ENCODE peak calls at places on chromosomes 7 and 10, in five cellular contexts. J, X, Q, P and Y are unnamed samples.
A peak's percentile ranks its signal among the peaks of the same experiment; 100 is the strongest.

GRCh38 chr10:24381235-24382010 is 172.5 kb downstream of the KIAA1217 start:
- DNase-seq in J (no peak), X (no peak), Q (no peak), P (peak; percentile 24), Y (no peak)

GRCh38 chr10:60296073-60296472 is 93.6 kb downstream of the ANK3 start:
- DNase-seq in J (no peak), X (no peak), Q (no peak), P (no peak), Y (no peak)

GRCh38 chr10:113221756-113222168 is 271.7 kb downstream of the TCF7L2 start:
- DNase-seq in J (no peak), X (no peak), Q (no peak), P (no peak), Y (no peak)

GRCh38 chr7:26429168-26429567 is 137.5 kb downstream of the SNX10 start:
- DNase-seq in J (no peak), X (no peak), Q (no peak), P (no peak), Y (peak; percentile 15)

GRCh38 chr7:151850484-151851159 is 26.3 kb downstream of the PRKAG2 start:
- DNase-seq in J (peak; percentile 11), X (no peak), Q (no peak), P (no peak), Y (no peak)

GRCh38 chr7:153193144-153193595 is 433.6 kb downstream of the ACTR3B start:
- DNase-seq in J (no peak), X (no peak), Q (no peak), P (no peak), Y (no peak)

GRCh38 chr7:131586259-131586658 is 29.8 kb upstream of the PODXL start:
- DNase-seq in J (peak; percentile 38), X (no peak), Q (no peak), P (no peak), Y (no peak)

GRCh38 chr7:77800158-77800557 is 1.6 kb downstream of the PHTF2 start:
- DNase-seq in J (no peak), X (no peak), Q (no peak), P (no peak), Y (no peak)

GRCh38 chr7:127404282-127405049 is 12.0 kb upstream of the ZNF800 start:
- DNase-seq in J (no peak), X (no peak), Q (no peak), P (no peak), Y (no peak)

GRCh38 chr7:54824655-54825054 is 65.6 kb upstream of the SEC61G start:
- DNase-seq in J (no peak), X (no peak), Q (no peak), P (no peak), Y (no peak)

GRCh38 chr7:50560865-50561351 is 4.3 kb downstream of the DDC start:
- DNase-seq in J (no peak), X (peak; percentile 31), Q (no peak), P (no peak), Y (no peak)
- H3K27ac ChIP-seq in J (no peak overlapping the region), X (no peak overlapping the region), Q (no peak overlapping the region), P (no peak overlapping the region), Y (no peak overlapping the region)

DNA sequence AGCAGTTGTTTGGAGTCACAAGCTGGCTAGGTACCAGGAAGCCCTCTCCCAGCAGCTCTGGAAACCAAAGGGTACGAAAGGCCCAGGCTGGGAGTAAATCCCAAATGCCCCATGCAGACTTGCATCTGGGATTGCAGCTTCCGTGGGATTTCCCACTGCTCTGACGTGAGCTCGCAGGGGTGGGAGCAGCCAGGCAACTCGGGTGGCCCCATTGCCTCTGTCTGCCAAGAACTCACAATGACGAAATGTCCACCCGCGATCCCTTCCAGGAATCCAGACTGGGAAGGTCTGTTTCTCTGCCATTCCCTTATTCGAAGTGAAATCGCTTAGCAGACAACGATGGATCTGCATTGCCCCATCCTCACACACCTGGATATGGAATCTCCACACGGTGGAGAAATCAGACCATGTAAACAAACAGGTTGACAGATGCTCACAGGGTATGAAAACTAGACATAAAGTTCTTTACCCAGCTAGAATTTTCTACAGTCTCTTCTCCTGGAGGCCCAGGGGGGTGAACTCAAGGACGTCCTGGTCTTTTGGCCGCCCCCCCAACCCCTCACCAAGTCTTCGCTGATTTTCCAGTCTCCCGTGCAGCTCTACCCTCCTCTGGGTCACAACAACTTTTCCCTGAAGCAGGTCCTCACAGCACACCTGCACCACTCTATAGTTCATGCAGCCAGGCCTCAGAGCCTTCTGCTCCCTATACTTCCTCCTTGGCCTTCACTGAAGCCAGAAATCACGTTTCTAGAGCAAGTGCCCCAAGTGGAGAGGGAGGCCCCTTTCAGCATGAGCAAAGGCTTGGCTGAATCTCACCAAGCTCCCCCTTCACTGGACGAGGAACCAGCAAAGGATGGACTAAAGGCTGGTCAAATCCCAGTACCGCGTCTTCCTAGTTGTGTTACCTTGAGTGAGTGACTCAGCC is 20.0 kb downstream of the SH3PXD2A start:
- DNase-seq in J (peak; percentile 79), X (peak; percentile 80), Q (no peak), P (no peak), Y (no peak)
- TF ChIP-seq CTCF in J (no peak), X (no peak), Q (no peak), P (no peak), Y (no peak)

GRCh38 chr10:34687434-34688205 is 127.5 kb downstream of the PARD3 start:
- DNase-seq in J (no peak), X (no peak), Q (no peak), P (no peak), Y (no peak)

GRCh38 chr10:34690403-34691049 is 124.6 kb downstream of the PARD3 start:
- DNase-seq in J (no peak), X (no peak), Q (no peak), P (no peak), Y (no peak)

DNA sequence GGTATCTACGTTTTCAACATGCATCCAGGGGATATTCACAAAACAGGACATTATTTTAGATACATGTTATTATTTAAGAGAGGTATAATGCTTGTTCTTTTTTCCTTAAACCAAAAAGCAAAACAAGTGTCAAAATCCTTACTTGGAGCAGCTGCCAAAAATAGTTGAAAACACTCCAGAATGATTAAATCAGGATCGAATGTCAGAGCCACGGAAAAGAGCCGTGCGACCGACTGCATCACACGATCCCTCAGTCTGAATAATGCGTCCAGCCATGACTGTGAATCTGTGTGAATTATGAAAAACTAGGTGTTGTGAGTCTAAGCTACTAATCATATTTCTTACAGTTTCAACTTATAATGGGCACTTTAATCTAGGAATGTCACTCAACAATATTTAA is 126.0 kb downstream of the PARD3 start:
- DNase-seq in J (no peak), X (no peak), Q (no peak), P (no peak), Y (no peak)
- H3K27ac ChIP-seq in J (peak overlapping the region; percentile 42), X (no peak overlapping the region), Q (no peak overlapping the region), P (no peak overlapping the region), Y (no peak overlapping the region)

DNA sequence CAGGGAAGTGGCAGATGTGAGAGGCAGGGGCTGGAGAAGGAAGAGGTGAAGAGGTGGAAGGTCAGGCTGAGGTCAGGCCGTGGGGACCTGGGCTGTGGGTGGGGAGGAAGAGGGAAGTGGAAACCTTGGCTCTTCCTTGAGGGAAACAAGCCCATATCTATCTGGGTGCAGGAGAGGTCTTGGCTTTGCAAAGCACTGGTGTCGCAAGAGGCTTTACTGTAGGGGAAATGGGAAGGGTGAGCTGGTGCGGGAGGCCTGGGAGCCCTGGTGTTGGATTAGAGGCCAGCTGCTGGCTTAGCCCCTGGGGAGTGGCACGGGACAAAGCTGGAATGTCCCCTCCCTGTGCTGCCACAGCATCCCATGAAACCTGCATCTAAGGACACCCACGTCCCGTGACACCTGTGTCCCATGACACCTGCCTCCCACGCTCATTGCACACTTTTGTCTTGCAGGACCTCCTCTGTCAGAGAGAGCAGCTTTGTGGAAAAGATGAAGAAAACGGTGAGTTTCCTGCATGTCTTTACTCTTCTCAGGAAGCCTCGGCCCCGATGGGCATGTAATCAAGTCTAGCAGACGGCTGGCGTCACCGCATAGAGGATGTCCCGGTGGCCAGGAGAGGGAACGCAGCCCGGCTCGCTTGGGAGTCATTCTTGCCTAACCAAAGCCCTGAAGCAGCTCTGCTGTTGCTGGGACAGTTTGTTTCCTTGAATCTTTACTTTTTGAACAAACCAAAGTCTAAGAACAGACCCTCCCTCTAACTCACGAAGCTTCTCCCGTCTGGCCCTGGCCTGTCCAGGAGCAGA is 22.2 kb downstream of the TMEM120A start:
- DNase-seq in J (peak; percentile 74), X (no peak), Q (no peak), P (no peak), Y (no peak)
- TF ChIP-seq CTCF in J (peak; percentile 51), X (no peak), Q (peak; percentile 38), P (no peak), Y (no peak)

GRCh38 chr10:12684784-12685183 is 316.7 kb downstream of the CCDC3 start:
- DNase-seq in J (no peak), X (no peak), Q (no peak), P (no peak), Y (no peak)

GRCh38 chr10:12685261-12685861 is 316.2 kb downstream of the CCDC3 start:
- DNase-seq in J (no peak), X (no peak), Q (no peak), P (no peak), Y (no peak)

GRCh38 chr10:12681250-12681649 is 320.3 kb downstream of the CCDC3 start:
- DNase-seq in J (no peak), X (peak; percentile 37), Q (no peak), P (no peak), Y (no peak)

GRCh38 chr10:12675171-12675570 is 325.8 kb downstream of the CAMK1D start:
- DNase-seq in J (no peak), X (no peak), Q (no peak), P (no peak), Y (no peak)

GRCh38 chr10:12679636-12680035 is 321.9 kb downstream of the CCDC3 start:
- DNase-seq in J (no peak), X (no peak), Q (no peak), P (no peak), Y (no peak)
- H3K27ac ChIP-seq in J (no peak overlapping the region), X (no peak overlapping the region), Q (no peak overlapping the region), P (no peak overlapping the region), Y (no peak overlapping the region)

GRCh38 chr10:12822374-12823170 is 178.9 kb downstream of the CCDC3 start:
- DNase-seq in J (no peak), X (no peak), Q (no peak), P (no peak), Y (no peak)
- TF ChIP-seq CTCF in J (no peak), X (no peak), Q (no peak), P (no peak), Y (no peak)